ENCODE peak calls at places on chromosome 16, in seven cellular contexts. Z, W, I, E, J, M and X are unnamed samples.

GRCh38 chr16:81564368-81565060 is 119.9 kb downstream of the CMIP start:
- DNase-seq in Z (no peak), W (no peak), I (no peak), E (no peak), J (no peak), M (no peak), X (no peak)

GRCh38 chr16:87582221-87582965 is 19.9 kb upstream of the JPH3 start:
- DNase-seq in Z (peak; percentile 67), W (peak; percentile 75), I (no peak), E (no peak), J (no peak), M (no peak), X (peak; percentile 71)

GRCh38 chr16:50072730-50073129 is 7.0 kb downstream of the HEATR3 start:
- DNase-seq in Z (no peak), W (no peak), I (no peak), E (no peak), J (no peak), M (no peak), X (no peak)

GRCh38 chr16:49750341-49751011 is 105.4 kb downstream of the ZNF423 start:
- DNase-seq in Z (no peak), W (no peak), I (no peak), E (no peak), J (no peak), M (no peak), X (no peak)

GRCh38 chr16:1188781-1189189 is 35.9 kb downstream of the CACNA1H start:
- DNase-seq in Z (no peak), W (peak; percentile 23), I (no peak), E (peak; percentile 14), J (no peak), M (peak; percentile 11), X (no peak)

GRCh38 chr16:77780378-77780837 is 8.0 kb upstream of the VAT1L start:
- DNase-seq in Z (peak; percentile 45), W (peak; percentile 80), I (peak; percentile 95), E (no peak), J (no peak), M (peak; percentile 29), X (peak; percentile 90)

GRCh38 chr16:84924339-84925091 is 86.8 kb downstream of the ZDHHC7 start:
- DNase-seq in Z (no peak), W (no peak), I (no peak), E (no peak), J (no peak), M (no peak), X (no peak)

GRCh38 chr16:55045329-55046145 is 114.9 kb downstream of the IRX5 start:
- DNase-seq in Z (no peak), W (no peak), I (no peak), E (no peak), J (no peak), M (no peak), X (no peak)

GRCh38 chr16:57760357-57761160 is 25.0 kb downstream of the KATNB1 start:
- DNase-seq in Z (no peak), W (no peak), I (no peak), E (no peak), J (no peak), M (no peak), X (no peak)

GRCh38 chr16:67269766-67270165 is 9.6 kb upstream of the PLEKHG4 start:
- DNase-seq in Z (no peak), W (peak; percentile 63), I (no peak), E (no peak), J (no peak), M (peak; percentile 93), X (peak; percentile 59)

GRCh38 chr16:50252082-50252611 is 14.2 kb upstream of the ADCY7 start:
- DNase-seq in Z (no peak), W (no peak), I (no peak), E (no peak), J (no peak), M (no peak), X (no peak)

GRCh38 chr16:85027968-85028637 is 508 bp downstream of the KIAA0513 start:
- DNase-seq in Z (no peak), W (peak; percentile 10), I (no peak), E (no peak), J (no peak), M (no peak), X (no peak)

GRCh38 chr16:14399397-14400284 is 230.4 kb downstream of the PARN start:
- DNase-seq in Z (peak; percentile 63), W (peak; percentile 74), I (peak; percentile 22), E (no peak), J (no peak), M (peak; percentile 89), X (no peak)

GRCh38 chr16:56513972-56514371 is 5.9 kb downstream of the BBS2 start:
- DNase-seq in Z (peak; percentile 55), W (peak; percentile 54), I (peak; percentile 40), E (no peak), J (peak; percentile 21), M (peak; percentile 59), X (peak; percentile 36)

GRCh38 chr16:50520451-50521245 is 27.5 kb upstream of the NKD1 start:
- DNase-seq in Z (no peak), W (no peak), I (no peak), E (no peak), J (no peak), M (no peak), X (no peak)

GRCh38 chr16:12788758-12789157 is 14.9 kb downstream of the CPPED1 start:
- DNase-seq in Z (no peak), W (no peak), I (no peak), E (no peak), J (no peak), M (no peak), X (no peak)

GRCh38 chr16:87979352-87979751 is 28.1 kb downstream of the BANP start:
- DNase-seq in Z (no peak), W (no peak), I (no peak), E (no peak), J (no peak), M (no peak), X (no peak)

GRCh38 chr16:52512297-52512987 is 34.5 kb downstream of the TOX3 start:
- DNase-seq in Z (no peak), W (no peak), I (no peak), E (no peak), J (no peak), M (no peak), X (no peak)

GRCh38 chr16:77570574-77570973 is 135.7 kb upstream of the ADAMTS18 start:
- DNase-seq in Z (no peak), W (no peak), I (no peak), E (no peak), J (no peak), M (no peak), X (no peak)

GRCh38 chr16:14284371-14284770 is 213.3 kb downstream of the MRTFB start:
- DNase-seq in Z (no peak), W (no peak), I (no peak), E (no peak), J (no peak), M (no peak), X (no peak)

GRCh38 chr16:48911700-48912099 is 301.7 kb upstream of the N4BP1 start:
- DNase-seq in Z (no peak), W (peak; percentile 4), I (no peak), E (no peak), J (no peak), M (no peak), X (no peak)

GRCh38 chr16:30621765-30622164 is 11.6 kb upstream of the ZNF689 start:
- DNase-seq in Z (no peak), W (peak; percentile 41), I (no peak), E (no peak), J (no peak), M (no peak), X (no peak)

GRCh38 chr16:75921281-75921680 is 195.0 kb upstream of the CPHXL start:
- DNase-seq in Z (no peak), W (no peak), I (no peak), E (no peak), J (no peak), M (no peak), X (no peak)

GRCh38 chr16:53048139-53048915 is 4.4 kb downstream of the CHD9NB start:
- DNase-seq in Z (no peak), W (no peak), I (no peak), E (no peak), J (no peak), M (no peak), X (no peak)

GRCh38 chr16:57498031-57498430 is 11.7 kb upstream of the DOK4 start:
- DNase-seq in Z (no peak), W (no peak), I (no peak), E (no peak), J (no peak), M (no peak), X (no peak)

GRCh38 chr16:88393034-88393433 is 10.3 kb downstream of the ZNF469 start:
- DNase-seq in Z (no peak), W (no peak), I (no peak), E (no peak), J (no peak), M (no peak), X (no peak)

GRCh38 chr16:82882982-82883863 is 256.5 kb downstream of the CDH13 start:
- DNase-seq in Z (no peak), W (no peak), I (no peak), E (no peak), J (no peak), M (no peak), X (no peak)